ENCODE peak calls at places on chromosomes 2 and 18, in seven cellular contexts. T, Q, L, O, V, C and Z are unnamed samples.
A peak's percentile ranks its signal among the peaks of the same experiment; 100 is the strongest.

GRCh38 chr2:16725549-16725948 is 59.9 kb upstream of the CYRIA start:
- DNase-seq in L (no peak), Q (peak; percentile 10), V (no peak), C (no peak), O (no peak), T (no peak), Z (no peak)

GRCh38 chr18:23528580-23529472 is 25.5 kb downstream of the RMC1 start:
- DNase-seq in C (no peak), V (peak; percentile 34), T (no peak), L (no peak), Q (no peak), O (peak; percentile 77), Z (peak; percentile 84)

GRCh38 chr2:236936446-236936940 is 149.2 kb upstream of the COPS8 start:
- DNase-seq in Q (no peak), T (no peak), O (no peak), L (no peak), C (no peak), V (no peak), Z (no peak)

GRCh38 chr18:45408218-45408617 is 207.1 kb upstream of the SLC14A2 start:
- DNase-seq in T (no peak), L (no peak), V (no peak), O (no peak), Q (no peak), C (no peak), Z (peak; percentile 32)

GRCh38 chr2:112092286-112093041 is 37.4 kb downstream of the TMEM87B start:
- DNase-seq in L (no peak), T (no peak), C (no peak), Q (no peak), O (no peak), V (no peak), Z (peak; percentile 71)

GRCh38 chr2:132668189-132668833 is 1.7 kb downstream of the LYPD1 start:
- DNase-seq in T (no peak), L (no peak), Q (no peak), V (peak; percentile 15), C (peak; percentile 67), O (no peak), Z (no peak)

GRCh38 chr2:119746836-119747235 is 12.9 kb upstream of the PTPN4 start:
- DNase-seq in O (no peak), T (no peak), Q (no peak), V (no peak), C (no peak), L (no peak), Z (no peak)

GRCh38 chr18:48682768-48683167 is 143.9 kb downstream of the CTIF start:
- DNase-seq in C (no peak), O (no peak), V (no peak), T (no peak), L (no peak), Q (no peak), Z (no peak)

GRCh38 chr2:73258186-73258912 is 24.2 kb downstream of the CCT7 start:
- DNase-seq in T (no peak), O (no peak), C (no peak), Q (no peak), L (no peak), V (no peak), Z (no peak)

GRCh38 chr2:205511666-205512065 is 170.6 kb upstream of the NRP2 start:
- DNase-seq in Q (no peak), L (no peak), T (no peak), O (no peak), V (no peak), C (no peak), Z (peak; percentile 26)

GRCh38 chr2:170651603-170652002 is 63.5 kb upstream of the SP5 start:
- DNase-seq in Q (peak; percentile 32), L (peak; percentile 21), O (no peak), T (no peak), C (no peak), V (no peak), Z (no peak)

GRCh38 chr2:31384351-31384750 is 30.2 kb downstream of the XDH start:
- DNase-seq in O (no peak), Q (peak; percentile 3), L (no peak), V (no peak), C (no peak), T (no peak), Z (peak; percentile 95)

GRCh38 chr2:221569342-221570278 is 2.5 kb downstream of the EPHA4 start:
- DNase-seq in T (no peak), C (peak; percentile 44), O (no peak), V (no peak), L (no peak), Q (no peak), Z (no peak)

GRCh38 chr2:9811679-9812511 is 31.4 kb upstream of the TAF1B start:
- DNase-seq in L (no peak), C (no peak), O (no peak), T (no peak), Q (no peak), V (peak; percentile 59), Z (no peak)

GRCh38 chr2:41966431-41966893 is 81.4 kb upstream of the PKDCC start:
- DNase-seq in V (peak; percentile 77), T (no peak), C (no peak), L (no peak), Q (no peak), O (peak; percentile 87), Z (peak; percentile 99)

GRCh38 chr2:129008055-129008880 is 689.6 kb upstream of the HS6ST1 start:
- DNase-seq in L (no peak), C (no peak), Q (no peak), T (no peak), V (no peak), O (no peak), Z (no peak)

GRCh38 chr2:119289093-119289492 is 65.5 kb downstream of the STEAP3 start:
- DNase-seq in T (no peak), V (no peak), O (no peak), L (no peak), C (no peak), Q (no peak), Z (no peak)

GRCh38 chr18:75783816-75784215 is 356.3 kb upstream of the SMIM21 start:
- DNase-seq in Q (no peak), O (no peak), C (no peak), V (no peak), T (no peak), L (no peak), Z (no peak)

GRCh38 chr2:224901121-224901676 is 141.1 kb downstream of the DOCK10 start:
- DNase-seq in C (no peak), L (no peak), Q (peak; percentile 24), O (no peak), V (no peak), T (no peak), Z (no peak)

GRCh38 chr2:26299488-26300092 is 46.4 kb upstream of the SELENOI start:
- DNase-seq in O (no peak), C (no peak), L (peak; percentile 13), Q (peak; percentile 35), V (peak; percentile 45), T (no peak), Z (peak; percentile 55)

GRCh38 chr2:108630567-108631405 is 88.5 kb upstream of the RANBP2 start:
- DNase-seq in Q (no peak), O (no peak), V (no peak), T (no peak), L (no peak), C (no peak), Z (no peak)

GRCh38 chr2:74447230-74447999 is 5.7 kb upstream of the RTKN start:
- DNase-seq in L (no peak), Q (no peak), O (no peak), V (no peak), T (no peak), C (no peak), Z (no peak)

GRCh38 chr2:214830794-214831346 is 21.4 kb upstream of the BARD1 start:
- DNase-seq in L (no peak), V (no peak), O (no peak), C (no peak), T (no peak), Q (peak; percentile 17), Z (no peak)

DNA sequence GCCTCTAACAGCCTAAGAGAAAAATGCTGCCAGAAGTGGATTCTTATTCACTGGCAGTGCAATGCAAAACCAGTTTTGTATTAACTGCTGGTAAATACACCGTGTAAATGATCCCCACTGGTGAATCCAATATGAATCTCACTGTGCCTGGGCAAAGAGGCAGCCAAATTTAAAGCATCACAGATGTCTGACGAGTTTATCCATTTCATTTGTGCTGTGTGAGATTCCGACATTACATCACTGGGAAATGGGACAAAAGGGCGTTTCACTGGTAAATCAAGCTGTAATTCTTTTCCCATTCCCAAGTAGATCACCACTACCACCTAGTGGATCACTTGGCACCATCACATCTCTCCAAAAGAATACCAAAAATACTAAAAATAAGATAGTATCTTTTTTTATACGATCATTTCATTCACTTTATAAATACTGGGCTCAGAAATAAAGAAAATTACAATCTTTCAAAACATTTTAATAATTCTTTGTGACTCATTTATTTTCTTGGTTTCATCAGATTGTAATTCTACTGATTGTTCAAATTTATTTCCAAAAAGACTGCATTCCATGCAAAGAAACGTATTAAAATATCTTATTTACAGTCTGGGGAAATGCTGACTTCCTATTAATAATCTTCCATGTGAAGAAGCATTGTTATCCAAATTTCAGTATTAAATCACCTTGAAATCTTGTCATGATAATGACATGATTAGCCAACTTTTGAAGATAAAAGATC is 125.6 kb downstream of the GRB14 start:
- DNase-seq in T (no peak), C (no peak), L (no peak), Q (no peak), O (no peak), V (no peak), Z (peak; percentile 65)
- TF ChIP-seq CTCF in T (peak; percentile 23), C (peak; percentile 34), L (no peak), Q (no peak), O (peak; percentile 62), V (no peak), Z (peak; percentile 75)

GRCh38 chr18:58580623-58581022 is 48.3 kb downstream of the ALPK2 start:
- DNase-seq in L (no peak), O (no peak), T (no peak), C (peak; percentile 42), V (no peak), Q (no peak), Z (peak; percentile 83)
- TF ChIP-seq CTCF in L (no peak), O (no peak), T (no peak), C (no peak), V (no peak), Q (no peak), Z (peak; percentile 40)

DNA sequence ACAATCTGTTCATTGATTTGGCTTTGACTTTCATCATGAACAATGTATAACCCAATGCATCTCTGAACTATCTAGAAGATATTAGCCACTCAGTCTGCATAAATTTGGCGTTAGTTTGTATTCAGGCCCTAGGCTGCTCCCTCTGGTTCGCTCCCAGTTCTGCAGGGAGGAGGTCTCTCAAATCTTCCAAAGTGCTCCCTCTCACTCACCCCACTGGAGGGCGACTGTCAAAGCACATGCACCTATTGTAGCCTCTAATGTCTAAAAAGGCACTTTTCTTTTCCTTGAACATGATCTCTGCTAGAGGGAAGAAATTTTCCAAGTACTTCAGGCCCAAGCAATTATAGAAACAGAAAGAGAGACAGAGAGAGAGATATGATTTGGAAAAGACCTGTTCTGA is 291.5 kb downstream of the TDRD15 start:
- DNase-seq in O (no peak), V (no peak), L (no peak), C (peak; percentile 56), Q (no peak), T (no peak), Z (no peak)
- TF ChIP-seq CTCF in O (no peak), V (no peak), L (no peak), C (peak; percentile 29), Q (no peak), T (no peak), Z (no peak)

DNA sequence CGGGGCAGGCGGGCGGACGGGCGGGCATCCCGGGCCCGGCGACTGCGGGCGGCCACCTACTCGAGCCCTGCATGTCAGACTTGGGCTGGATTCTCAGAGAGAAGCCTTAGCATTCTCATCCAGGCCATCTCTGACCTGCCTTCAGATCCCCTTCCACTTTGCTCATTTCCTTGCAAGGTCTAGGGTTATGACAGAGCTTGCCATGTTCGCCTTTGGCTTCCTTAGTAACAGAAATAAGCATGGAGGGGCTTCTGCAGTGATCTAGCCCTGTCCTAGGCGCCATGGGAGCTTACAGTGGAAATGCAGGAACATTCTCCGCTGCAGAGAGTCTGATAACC is 610 bp upstream of the ACVR1 start:
- DNase-seq in V (no peak), T (no peak), L (no peak), O (no peak), C (no peak), Q (no peak), Z (no peak)
- TF ChIP-seq CTCF in V (no peak), T (no peak), L (no peak), O (no peak), C (no peak), Q (no peak), Z (no peak)